ENCODE peak calls at places on chromosomes 16 and 17, in six cellular contexts. S, K, F, W, U and T are unnamed samples.
A peak's percentile ranks its signal among the peaks of the same experiment; 100 is the strongest.

GRCh38 chr16:23578096-23578830 is 17.9 kb downstream of the NDUFAB1 start:
- DNase-seq in F (no peak), U (no peak), K (peak; percentile 71), S (no peak), W (no peak), T (no peak)

GRCh38 chr17:27473748-27474609 is 17.7 kb downstream of the KSR1 start:
- DNase-seq in U (no peak), S (no peak), W (peak; percentile 80), K (peak; percentile 84), F (peak; percentile 97), T (peak; percentile 93)

GRCh38 chr16:70758786-70759185 is 42.2 kb downstream of the VAC14 start:
- DNase-seq in S (no peak), K (no peak), W (no peak), U (no peak), F (no peak), T (no peak)

GRCh38 chr16:30980959-30981358 is 4.0 kb upstream of the HSD3B7 start:
- DNase-seq in F (no peak), K (no peak), U (no peak), W (no peak), S (no peak), T (no peak)

GRCh38 chr17:77451271-77451893 is 310.6 kb downstream of the SEC14L1 start:
- DNase-seq in F (no peak), K (peak; percentile 71), U (peak; percentile 96), W (peak; percentile 83), S (no peak), T (peak; percentile 48)

GRCh38 chr17:69222707-69223106 is 5.9 kb downstream of the ABCA10 start:
- DNase-seq in K (no peak), S (no peak), U (peak; percentile 14), F (no peak), W (no peak), T (no peak)

GRCh38 chr17:43570518-43570928 is 24.4 kb upstream of the ETV4 start:
- DNase-seq in W (no peak), S (no peak), K (no peak), U (no peak), F (no peak), T (no peak)

GRCh38 chr16:55842369-55843104 is 9.6 kb upstream of the CES1 start:
- DNase-seq in S (peak; percentile 36), K (peak; percentile 48), F (no peak), U (peak; percentile 56), W (peak; percentile 61), T (peak; percentile 76)

GRCh38 chr17:18093616-18094408 is 6.1 kb downstream of the DRG2 start:
- DNase-seq in S (peak; percentile 63), U (peak; percentile 78), W (peak; percentile 37), K (peak; percentile 50), F (no peak), T (peak; percentile 67)

GRCh38 chr16:27123795-27124194 is 57.1 kb downstream of the C16orf82 start:
- DNase-seq in U (no peak), K (no peak), S (no peak), F (no peak), W (peak; percentile 31), T (no peak)

GRCh38 chr16:2743007-2743810 is 9.2 kb upstream of the SRRM2 start:
- DNase-seq in K (no peak), U (no peak), W (no peak), S (no peak), F (no peak), T (no peak)

GRCh38 chr16:74075393-74075792 is 221.2 kb upstream of the PSMD7 start:
- DNase-seq in S (no peak), U (no peak), W (no peak), K (no peak), F (no peak), T (no peak)
- TF ChIP-seq MYC in S (no peak), U (no peak), W (no peak), K (no peak), F (no peak), T (no peak)

GRCh38 chr16:85800321-85800669 is 800 bp downstream of the COX4I1 start:
- DNase-seq in S (no peak), K (no peak), U (peak; percentile 18), F (no peak), W (no peak), T (no peak)
- TF ChIP-seq MAX in S (no peak), K (no peak), U (no peak), F (no peak), W (no peak), T (no peak)

GRCh38 chr17:80886641-80887573 is 104.7 kb upstream of the CHMP6 start:
- DNase-seq in U (no peak), K (no peak), F (no peak), S (no peak), W (no peak), T (no peak)

GRCh38 chr17:80889231-80889896 is 102.3 kb upstream of the CHMP6 start:
- DNase-seq in F (no peak), W (no peak), S (no peak), K (no peak), U (no peak), T (peak; percentile 39)

GRCh38 chr17:80888276-80889160 is 103.1 kb upstream of the CHMP6 start:
- DNase-seq in S (no peak), K (no peak), F (no peak), U (no peak), W (no peak), T (no peak)

GRCh38 chr17:80885922-80886582 is 105.6 kb upstream of the CHMP6 start:
- DNase-seq in K (no peak), W (no peak), U (no peak), S (no peak), F (no peak), T (no peak)

GRCh38 chr17:80887639-80888175 is 103.9 kb upstream of the CHMP6 start:
- DNase-seq in W (no peak), U (no peak), S (no peak), K (no peak), F (no peak), T (no peak)
- H3K4me3 ChIP-seq in W (no peak overlapping the region), U (no peak overlapping the region), S (no peak overlapping the region), K (no peak overlapping the region), F (no peak overlapping the region), T (no peak overlapping the region)

DNA sequence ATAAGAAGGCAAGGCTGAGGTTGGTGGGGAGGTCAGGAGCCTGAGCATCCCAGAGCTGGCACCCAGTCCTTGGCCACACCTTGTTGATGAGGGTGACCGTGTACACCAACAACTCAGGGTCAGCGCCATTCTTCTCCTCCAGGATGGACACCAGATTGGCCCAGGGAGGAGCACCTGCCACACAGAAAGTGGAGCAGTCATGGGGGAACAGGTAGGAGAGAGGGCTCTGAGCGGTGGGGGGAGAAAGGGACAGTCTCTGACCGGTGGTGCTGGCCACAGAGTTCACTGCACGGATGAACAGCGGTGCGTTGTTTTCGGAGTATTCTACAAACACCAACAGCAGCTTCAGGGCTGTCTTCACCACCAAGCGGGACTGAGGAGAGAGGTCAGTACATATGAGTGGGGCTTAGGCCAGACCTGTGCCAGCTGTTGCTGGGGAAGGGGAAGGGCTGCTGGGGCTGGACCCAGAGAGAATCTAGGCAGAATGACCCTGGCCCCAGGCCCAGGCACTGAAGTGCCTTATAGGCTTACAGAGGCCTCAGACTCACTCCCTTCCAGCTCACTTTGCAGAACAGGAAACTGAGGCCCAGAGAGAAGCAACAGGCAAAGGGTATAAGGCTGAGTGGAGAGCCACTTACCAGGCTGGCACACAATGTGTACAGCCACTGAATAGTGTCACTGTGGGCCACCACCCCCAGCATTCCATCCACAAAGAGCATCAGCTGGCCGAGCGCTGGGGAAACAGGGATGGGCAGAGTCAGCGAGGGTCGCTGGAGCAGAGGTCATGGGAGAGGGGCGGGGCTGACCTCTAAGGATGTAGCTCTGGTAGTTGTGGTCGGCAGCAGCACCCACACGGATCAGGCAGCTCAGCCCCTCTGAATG is 9.6 kb downstream of the FHOD1 start:
- DNase-seq in S (no peak), K (no peak), U (no peak), W (no peak), F (no peak), T (no peak)
- TF ChIP-seq MYC in S (no peak), K (no peak), U (no peak), W (no peak), F (no peak), T (no peak)

GRCh38 chr17:8832711-8833352 is 33.7 kb upstream of the MFSD6L start:
- DNase-seq in W (peak; percentile 75), F (no peak), U (no peak), S (no peak), K (no peak), T (peak; percentile 30)
- TF ChIP-seq MAX in W (no peak), F (no peak), U (no peak), S (no peak), K (no peak), T (no peak)